ENCODE peak calls at places on chromosomes 6 and 20, in five cellular contexts. T is fibroblast of lung, Z is BJ, R is H7, H is skeletal muscle cell. C is an unnamed sample.

GRCh38 chr20:17878069-17878911 is 90.3 kb downstream of the SNX5 start:
- DNase-seq in T (no peak), Z (no peak), R (no peak), H (no peak), C (no peak)

GRCh38 chr6:109039795-109040194 is 54.9 kb downstream of the SESN1 start:
- DNase-seq in T (no peak), Z (no peak), R (no peak), H (no peak), C (no peak)

GRCh38 chr6:152435816-152436215 is 201.3 kb downstream of the SYNE1 start:
- DNase-seq in T (no peak), Z (no peak), R (no peak), H (no peak), C (no peak)

GRCh38 chr6:125789576-125790402 is 971 bp upstream of the NCOA7 start:
- DNase-seq in T (peak), Z (no peak), R (peak), H (no peak), C (no peak)

GRCh38 chr6:121319112-121319553 is 15.1 kb downstream of the TBC1D32 start:
- DNase-seq in T (no peak), Z (no peak), R (peak), H (no peak), C (peak)

GRCh38 chr6:108277831-108278230 is 17.0 kb upstream of the SNX3 start:
- DNase-seq in T (no peak), Z (no peak), R (no peak), H (no peak), C (no peak)

GRCh38 chr6:66861007-66861541 is 1154.0 kb upstream of the EYS start:
- DNase-seq in T (no peak), Z (no peak), R (no peak), H (no peak), C (no peak)

GRCh38 chr20:36085686-36086267 is 68.8 kb upstream of the EPB41L1 start:
- DNase-seq in T (peak), Z (no peak), R (no peak), H (no peak), C (peak)

GRCh38 chr6:134422426-134423231 is 104.7 kb upstream of the SGK1 start:
- DNase-seq in T (peak), Z (peak), R (no peak), H (peak), C (peak)

GRCh38 chr6:27294409-27294808 is 17.7 kb downstream of the POM121L2 start:
- DNase-seq in T (no peak), Z (no peak), R (no peak), H (no peak), C (no peak)

GRCh38 chr6:108570518-108570917 is 9.8 kb downstream of the FOXO3 start:
- DNase-seq in T (peak), Z (no peak), R (no peak), H (no peak), C (no peak)

GRCh38 chr6:146423450-146423849 is 120.2 kb upstream of the RAB32 start:
- DNase-seq in T (no peak), Z (no peak), R (no peak), H (no peak), C (no peak)

GRCh38 chr6:30720738-30721197 is 616 bp downstream of the TUBB start:
- DNase-seq in T (peak), Z (no peak), R (peak), H (no peak), C (no peak)

GRCh38 chr6:154868143-154868594 is 126.9 kb upstream of the TIAM2 start:
- DNase-seq in T (peak), Z (peak), R (peak), H (peak), C (peak)

GRCh38 chr6:52352239-52353008 is 9.5 kb upstream of the PAQR8 start:
- DNase-seq in T (peak), Z (peak), R (no peak), H (peak), C (peak)

GRCh38 chr6:149964243-149965190 is 774 bp downstream of the ULBP1 start:
- DNase-seq in T (peak), Z (no peak), R (peak), H (no peak), C (no peak)

GRCh38 chr20:62646851-62647520 is 4.7 kb downstream of the SLCO4A1 start:
- DNase-seq in T (no peak), Z (no peak), R (no peak), H (no peak), C (no peak)

GRCh38 chr6:5151955-5152401 is 66.8 kb downstream of the PPP1R3G start:
- DNase-seq in T (peak), Z (peak), R (no peak), H (peak), C (peak)

GRCh38 chr20:25032478-25033183 is 25.3 kb downstream of the ACSS1 start:
- DNase-seq in T (no peak), Z (no peak), R (peak), H (no peak), C (no peak)

GRCh38 chr6:98932424-98932823 is 15.3 kb downstream of the FBXL4 start:
- DNase-seq in T (no peak), Z (no peak), R (no peak), H (no peak), C (no peak)

GRCh38 chr6:81769834-81770233 is 17.4 kb upstream of the TENT5A start:
- DNase-seq in T (no peak), Z (peak), R (no peak), H (peak), C (peak)

GRCh38 chr20:56689318-56689717 is 60.2 kb downstream of the TFAP2C start:
- DNase-seq in T (peak), Z (peak), R (no peak), H (no peak), C (peak)

GRCh38 chr20:35134900-35135299 is 12.2 kb downstream of the EDEM2 start:
- DNase-seq in T (no peak), Z (no peak), R (no peak), H (no peak), C (no peak)

GRCh38 chr6:113858067-113858604 is 991 bp downstream of the MARCKS start:
- DNase-seq in T (peak), Z (no peak), R (peak), H (no peak), C (peak)

GRCh38 chr20:1505871-1506270 is 14.7 kb upstream of the SIRPB2 start:
- DNase-seq in T (no peak), Z (no peak), R (no peak), H (no peak), C (peak)

DNA sequence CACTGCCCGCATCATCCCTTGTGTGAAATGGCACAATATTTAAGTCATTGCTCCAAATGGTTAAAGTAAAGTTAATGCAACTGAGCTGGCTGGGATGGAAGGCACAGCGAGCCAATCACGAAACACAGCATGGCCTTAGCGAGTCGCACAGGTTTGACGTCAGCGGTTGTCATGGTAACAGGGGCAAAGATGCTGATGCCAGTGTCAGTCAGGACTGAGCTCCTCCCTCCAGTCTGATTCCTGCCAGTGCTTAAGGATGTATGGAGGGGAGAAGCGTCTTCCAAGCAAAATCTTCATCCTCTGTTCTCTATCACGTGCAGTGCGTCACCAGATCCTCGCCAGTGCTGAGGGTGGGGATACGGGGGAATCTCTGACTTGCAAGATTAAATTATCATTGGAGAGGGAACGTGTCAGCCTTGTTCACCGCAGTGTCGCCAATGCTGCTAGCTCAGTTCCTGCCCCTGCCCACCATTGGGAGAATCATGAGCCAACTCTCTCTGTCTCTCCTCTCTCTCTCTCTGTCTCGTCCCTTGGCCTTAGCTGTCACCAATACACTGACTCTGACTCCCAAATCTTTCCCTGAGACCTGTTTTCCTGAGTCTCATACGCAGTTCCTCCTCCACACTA is 24.5 kb downstream of the TSPYL4 start:
- DNase-seq in T (peak), Z (peak), R (peak), H (peak), C (peak)
- H3K4me3 ChIP-seq in T (no peak), Z (peak), R (no peak), H (peak), C (no peak)

DNA sequence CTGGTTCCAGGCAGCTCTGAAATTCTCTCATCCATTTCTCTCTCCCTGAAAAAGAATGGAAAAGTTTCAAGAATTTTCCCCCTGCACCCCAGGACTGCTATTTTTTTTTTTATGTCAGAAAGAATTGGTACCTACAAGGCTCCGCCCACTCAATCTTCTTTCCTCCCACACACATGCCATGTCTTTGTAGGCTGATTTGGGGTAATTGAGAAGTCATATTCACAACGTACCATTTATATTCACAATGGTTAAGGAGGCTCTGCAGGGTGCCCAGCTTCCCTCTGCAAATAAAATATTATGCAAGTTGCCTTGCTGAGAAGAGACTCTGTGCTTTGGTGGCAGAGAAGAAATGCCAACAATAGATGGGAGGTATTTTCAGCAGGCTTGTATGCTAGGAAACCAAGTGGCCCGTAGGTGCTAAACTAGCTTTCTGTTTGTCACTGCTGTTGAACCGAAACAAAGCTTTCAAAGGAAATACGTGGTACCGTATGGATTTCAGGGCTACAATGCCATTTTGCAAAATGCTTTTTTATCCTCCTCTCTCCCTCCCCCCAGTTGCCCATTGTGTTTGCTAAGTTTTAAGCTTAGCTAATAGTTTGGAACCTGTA is 150.0 kb downstream of the PHACTR1 start:
- DNase-seq in T (no peak), Z (no peak), R (no peak), H (no peak), C (no peak)
- H3K4me3 ChIP-seq in T (no peak), Z (no peak), R (no peak), H (no peak), C (no peak)

GRCh38 chr20:44151621-44152416 is 35.2 kb downstream of the JPH2 start:
- DNase-seq in T (no peak), Z (no peak), R (no peak), H (no peak), C (peak)

GRCh38 chr20:44159125-44159524 is 27.9 kb downstream of the JPH2 start:
- DNase-seq in T (no peak), Z (no peak), R (no peak), H (no peak), C (no peak)

GRCh38 chr20:44157061-44157460 is 29.9 kb downstream of the JPH2 start:
- DNase-seq in T (no peak), Z (no peak), R (no peak), H (no peak), C (no peak)

GRCh38 chr20:44153636-44154043 is 33.3 kb downstream of the JPH2 start:
- DNase-seq in T (no peak), Z (no peak), R (no peak), H (no peak), C (no peak)

DNA sequence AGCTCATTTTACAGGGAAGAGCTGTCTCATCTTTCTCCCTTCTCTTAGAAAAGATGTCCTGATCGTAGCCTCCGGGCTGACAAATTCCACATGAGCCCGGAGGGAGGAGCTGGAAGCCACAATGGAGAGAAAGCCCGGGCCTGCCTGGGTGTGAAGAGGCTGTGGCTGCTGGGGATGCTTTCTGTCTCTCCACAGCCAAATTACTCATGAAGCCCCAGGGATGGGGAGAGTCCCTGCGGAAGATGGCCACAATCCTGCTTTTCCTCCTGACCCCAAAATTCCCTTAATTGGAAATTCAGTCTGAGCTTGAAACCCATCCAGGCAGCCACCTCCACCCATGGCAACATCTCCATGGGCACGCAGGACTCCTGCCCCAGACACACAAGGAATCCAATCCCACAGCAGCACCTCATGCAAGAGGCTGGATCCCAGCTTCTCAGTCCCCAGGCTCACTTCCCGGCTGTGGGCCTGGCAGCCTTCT is 32.4 kb downstream of the JPH2 start:
- DNase-seq in T (no peak), Z (peak), R (no peak), H (no peak), C (no peak)
- H3K4me3 ChIP-seq in T (no peak), Z (no peak), R (no peak), H (no peak), C (no peak)

GRCh38 chr6:41884957-41885356 is 10.2 kb downstream of the USP49 start:
- DNase-seq in T (no peak), Z (no peak), R (no peak), H (no peak), C (no peak)

GRCh38 chr6:41881506-41881905 is 13.7 kb downstream of the USP49 start:
- DNase-seq in T (no peak), Z (no peak), R (no peak), H (no peak), C (no peak)

GRCh38 chr6:41887355-41887754 is 7.8 kb downstream of the USP49 start:
- DNase-seq in T (no peak), Z (no peak), R (no peak), H (no peak), C (no peak)

GRCh38 chr6:41885930-41886329 is 9.2 kb downstream of the USP49 start:
- DNase-seq in T (no peak), Z (no peak), R (no peak), H (no peak), C (no peak)
- H3K4me3 ChIP-seq in T (no peak), Z (no peak), R (no peak), H (no peak), C (no peak)